ENCODE peak calls at places on chromosomes 1 and 21, in eight cellular contexts. Z is NCI-H1092 treated with DMSO at 0.1 percent for 48 hours, F is left ventricle myocardium inferior, B is NCI-H2029 treated with DMSO at 0.1 percent for 48 hours, Y is nephron progenitor cell, R is GM06990, K is RWPE1, W is SJCRH30. T is an unnamed sample.

GRCh38 chr1:202084791-202085681 is 37.7 kb upstream of the GPR37L1 start:
- DNase-seq in Y (no peak), W (peak), F (no peak), B (peak), Z (peak), K (no peak), R (no peak), T (no peak)

GRCh38 chr21:38351961-38352521 is 95.2 kb downstream of the KCNJ15 start:
- DNase-seq in B (no peak), R (no peak), F (no peak), Y (no peak), Z (peak), K (peak), W (peak), T (peak)

GRCh38 chr1:15411593-15412487 is 2.2 kb downstream of the EFHD2 start:
- DNase-seq in W (peak), B (no peak), R (peak), Z (peak), F (peak), K (no peak), Y (peak), T (no peak)

GRCh38 chr1:61056674-61057439 is 25.5 kb upstream of the NFIA start:
- DNase-seq in B (peak), K (no peak), R (no peak), W (peak), Z (peak), F (peak), Y (peak), T (no peak)

GRCh38 chr1:219081943-219082925 is 91.4 kb upstream of the LYPLAL1 start:
- DNase-seq in F (no peak), W (no peak), Z (no peak), R (no peak), B (no peak), K (no peak), Y (no peak), T (no peak)

GRCh38 chr21:32819702-32820101 is 48.1 kb upstream of the PAXBP1 start:
- DNase-seq in W (no peak), B (no peak), F (no peak), R (no peak), Y (no peak), Z (no peak), K (no peak), T (no peak)

GRCh38 chr1:94730450-94730849 is 89.7 kb upstream of the SLC44A3 start:
- DNase-seq in R (no peak), W (no peak), F (no peak), Y (no peak), K (no peak), Z (no peak), B (no peak), T (no peak)

GRCh38 chr21:35737899-35738341 is 322.4 kb downstream of the SETD4 start:
- DNase-seq in Y (peak), F (peak), Z (no peak), W (peak), B (no peak), K (no peak), R (no peak), T (no peak)

GRCh38 chr1:19765623-19766022 is 34.1 kb downstream of the TMCO4 start:
- DNase-seq in W (peak), B (no peak), Y (peak), F (no peak), K (peak), Z (no peak), R (no peak), T (peak)

GRCh38 chr1:151728151-151728711 is 6.9 kb downstream of the RIIAD1 start:
- DNase-seq in K (no peak), F (no peak), B (no peak), Z (peak), R (no peak), W (peak), Y (peak), T (no peak)

GRCh38 chr1:40638097-40639036 is 27.1 kb downstream of the RIMS3 start:
- DNase-seq in Y (no peak), W (peak), R (no peak), K (no peak), F (no peak), B (no peak), Z (no peak), T (no peak)

GRCh38 chr21:16420086-16420724 is 690.4 kb downstream of the USP25 start:
- DNase-seq in K (peak), F (peak), R (no peak), Z (peak), B (peak), W (peak), Y (no peak), T (no peak)

GRCh38 chr1:30749691-30750583 is 7.6 kb downstream of the LAPTM5 start:
- DNase-seq in R (peak), K (no peak), Z (no peak), W (no peak), F (no peak), B (no peak), Y (no peak), T (no peak)

GRCh38 chr1:11602424-11602823 is 51.8 kb downstream of the FBXO2 start:
- DNase-seq in R (no peak), Y (no peak), B (no peak), F (no peak), W (no peak), K (no peak), Z (no peak), T (no peak)

GRCh38 chr1:8423702-8424538 is 106.0 kb downstream of the SLC45A1 start:
- DNase-seq in W (peak), R (peak), K (peak), Y (peak), Z (peak), B (no peak), F (peak), T (peak)

GRCh38 chr1:83846138-83846537 is 152.8 kb downstream of the TTLL7 start:
- DNase-seq in Y (no peak), W (no peak), R (no peak), K (no peak), F (no peak), B (no peak), Z (no peak), T (no peak)

GRCh38 chr1:42167611-42168396 is 3.3 kb upstream of the GUCA2A start:
- DNase-seq in B (no peak), F (no peak), R (no peak), W (no peak), K (no peak), Y (no peak), Z (no peak), T (no peak)

GRCh38 chr1:154992721-154993571 is 440 bp upstream of the LENEP start:
- DNase-seq in R (no peak), Y (no peak), W (no peak), K (no peak), B (no peak), F (no peak), Z (peak), T (peak)

GRCh38 chr1:59214764-59215208 is 82.1 kb upstream of the FGGY start:
- DNase-seq in F (no peak), B (peak), K (no peak), Z (peak), W (peak), R (no peak), Y (peak), T (no peak)

GRCh38 chr1:248857201-248857600 is 1.7 kb downstream of the ZNF692 start:
- DNase-seq in K (no peak), Z (no peak), W (no peak), F (no peak), R (no peak), Y (no peak), B (no peak), T (no peak)

GRCh38 chr1:235984041-235984820 is 80.7 kb downstream of the NID1 start:
- DNase-seq in W (no peak), K (peak), Z (no peak), Y (no peak), F (no peak), B (no peak), R (no peak), T (no peak)

GRCh38 chr21:26032263-26032662 is 138.3 kb downstream of the APP start:
- DNase-seq in B (no peak), R (no peak), Z (no peak), Y (no peak), F (no peak), K (no peak), W (no peak), T (no peak)

GRCh38 chr1:154419620-154420020 is 14.5 kb downstream of the IL6R start:
- DNase-seq in F (peak), B (no peak), K (no peak), Y (no peak), W (no peak), Z (no peak), R (no peak), T (no peak)

GRCh38 chr1:54845772-54846171 is 41.2 kb downstream of the DHCR24 start:
- DNase-seq in Y (no peak), W (no peak), Z (no peak), F (no peak), R (no peak), K (no peak), B (no peak), T (no peak)

GRCh38 chr1:193131266-193131860 is 9.5 kb downstream of the CDC73 start:
- DNase-seq in Y (no peak), R (no peak), Z (no peak), B (no peak), W (no peak), K (no peak), F (no peak), T (no peak)

T was measured in ACHN.